ENCODE peak calls at places on chromosomes 5 and 9, in nine cellular contexts. Q is left lung, E is heart right ventricle, Z is uterus, S is pancreas, M is esophagus squamous epithelium, T is stomach, L is astrocyte of the spinal cord, G is cardiac muscle cell. F is an unnamed sample.

GRCh38 chr9:3240651-3241268 is 285.0 kb downstream of the RFX3 start:
- DNase-seq in Q (no peak), E (peak; percentile 43), Z (peak; percentile 40), S (peak; percentile 67), M (no peak), T (peak; percentile 64), L (peak; percentile 61), G (peak; percentile 83), F (peak; percentile 35)

GRCh38 chr5:99349842-99350241 is 421.0 kb upstream of the CHD1 start:
- DNase-seq in Q (no peak), E (no peak), Z (no peak), S (no peak), M (no peak), T (no peak), L (no peak), G (no peak), F (no peak)

GRCh38 chr9:114606597-114607207 is 4.4 kb upstream of the TMEM268 start:
- DNase-seq in Q (no peak), E (peak; percentile 51), Z (no peak), S (peak; percentile 52), M (no peak), T (peak; percentile 64), L (peak; percentile 52), G (peak; percentile 92), F (no peak)

GRCh38 chr5:31656806-31657205 is 17.9 kb downstream of the PDZD2 start:
- DNase-seq in Q (no peak), E (no peak), Z (no peak), S (no peak), M (no peak), T (no peak), L (no peak), G (no peak), F (no peak)

GRCh38 chr5:179153341-179153901 is 93.2 kb downstream of the ZNF354C start:
- DNase-seq in Q (peak; percentile 77), E (no peak), Z (no peak), S (no peak), M (no peak), T (no peak), L (no peak), G (no peak), F (no peak)

GRCh38 chr9:107919263-107919662 is 429.7 kb upstream of the KLF4 start:
- DNase-seq in Q (no peak), E (no peak), Z (no peak), S (no peak), M (no peak), T (no peak), L (no peak), G (no peak), F (no peak)

GRCh38 chr5:172806897-172807672 is 27.0 kb upstream of the ERGIC1 start:
- DNase-seq in Q (peak; percentile 96), E (peak; percentile 92), Z (peak; percentile 86), S (peak; percentile 94), M (peak; percentile 81), T (peak; percentile 93), L (peak; percentile 87), G (peak; percentile 95), F (peak; percentile 68)

GRCh38 chr5:32474201-32474854 is 29.8 kb upstream of the ZFR start:
- DNase-seq in Q (no peak), E (no peak), Z (no peak), S (no peak), M (no peak), T (no peak), L (no peak), G (no peak), F (no peak)

GRCh38 chr5:88897748-88898147 is 14.8 kb upstream of the MEF2C start:
- DNase-seq in Q (no peak), E (no peak), Z (no peak), S (no peak), M (no peak), T (no peak), L (no peak), G (no peak), F (no peak)

GRCh38 chr9:32247173-32247572 is 137.3 kb upstream of the ACO1 start:
- DNase-seq in Q (no peak), E (no peak), Z (no peak), S (no peak), M (no peak), T (no peak), L (no peak), G (no peak), F (no peak)

GRCh38 chr5:161847896-161848510 is at the start of gene GABRA1:
- DNase-seq in Q (peak; percentile 37), E (no peak), Z (no peak), S (no peak), M (no peak), T (no peak), L (no peak), G (peak; percentile 3), F (no peak)

GRCh38 chr5:168114444-168115017 is 176.9 kb upstream of the WWC1 start:
- DNase-seq in Q (no peak), E (peak; percentile 28), Z (no peak), S (peak; percentile 51), M (no peak), T (peak; percentile 76), L (peak; percentile 36), G (peak; percentile 63), F (no peak)

GRCh38 chr5:41841325-41841724 is 28.9 kb downstream of the OXCT1 start:
- DNase-seq in Q (no peak), E (no peak), Z (no peak), S (no peak), M (no peak), T (no peak), L (no peak), G (no peak), F (no peak)

GRCh38 chr9:134326754-134327526 is 685 bp downstream of the RXRA start:
- DNase-seq in Q (peak; percentile 88), E (no peak), Z (no peak), S (peak; percentile 58), M (no peak), T (no peak), L (peak; percentile 48), G (peak; percentile 45), F (no peak)

GRCh38 chr5:120538149-120538548 is 74.0 kb downstream of the PRR16 start:
- DNase-seq in Q (no peak), E (no peak), Z (no peak), S (no peak), M (no peak), T (no peak), L (peak; percentile 80), G (no peak), F (no peak)

DNA sequence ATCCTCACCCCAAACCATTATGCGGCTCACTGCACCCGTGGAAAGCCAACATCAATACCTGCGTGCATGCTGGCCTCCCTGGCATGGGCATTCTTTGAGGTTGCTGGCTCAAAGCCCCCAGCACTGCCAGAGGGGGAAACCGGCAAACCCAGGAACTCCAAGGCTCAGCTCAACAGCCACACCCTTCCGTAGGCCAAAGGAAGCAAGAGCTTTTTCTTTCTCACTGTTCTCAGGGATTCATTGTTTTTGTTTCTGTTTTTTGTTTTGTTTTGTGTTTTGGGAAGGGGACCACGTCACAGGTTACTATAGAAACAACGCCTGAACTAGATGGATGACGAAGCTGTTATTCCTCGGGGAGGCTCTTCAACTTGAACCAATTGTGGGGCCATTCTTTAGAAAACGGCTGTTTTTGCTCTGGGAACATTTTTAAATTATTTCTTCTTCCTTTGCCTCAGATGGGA is 28.3 kb upstream of the OBP2B start:
- DNase-seq in Q (no peak), E (peak; percentile 84), Z (no peak), S (no peak), M (no peak), T (peak; percentile 8), L (peak; percentile 5), G (peak; percentile 59), F (no peak)
- TF ChIP-seq CTCF in Q (no peak), E (no peak), Z (no peak), S (no peak), M (no peak), T (no peak), L (no peak), G (no peak), F (no peak)

DNA sequence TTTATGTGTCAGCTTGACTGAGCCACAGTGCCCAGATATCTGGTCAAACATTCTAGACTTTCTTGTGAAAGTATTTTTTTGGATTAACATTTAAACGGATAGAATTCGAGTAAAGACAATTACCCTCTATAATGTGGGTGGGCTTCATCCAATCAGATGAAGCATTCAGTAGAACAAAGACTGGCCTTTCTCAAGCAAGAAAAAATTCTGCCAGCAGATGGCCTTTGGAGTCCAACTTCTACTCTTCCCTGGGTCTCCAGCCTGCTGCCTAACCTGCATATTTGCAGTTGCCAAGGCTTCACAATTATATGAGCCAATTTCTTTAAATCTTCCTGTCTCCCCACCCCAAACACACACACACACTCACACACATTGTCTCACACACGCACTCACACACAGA is 86.4 kb downstream of the MED10 start:
- DNase-seq in Q (no peak), E (no peak), Z (no peak), S (no peak), M (no peak), T (no peak), L (no peak), G (no peak), F (no peak)
- TF ChIP-seq CTCF in Q (no peak), E (peak; percentile 30), Z (no peak), S (no peak), M (peak; percentile 31), T (no peak), L (no peak), G (no peak), F (peak; percentile 23)

DNA sequence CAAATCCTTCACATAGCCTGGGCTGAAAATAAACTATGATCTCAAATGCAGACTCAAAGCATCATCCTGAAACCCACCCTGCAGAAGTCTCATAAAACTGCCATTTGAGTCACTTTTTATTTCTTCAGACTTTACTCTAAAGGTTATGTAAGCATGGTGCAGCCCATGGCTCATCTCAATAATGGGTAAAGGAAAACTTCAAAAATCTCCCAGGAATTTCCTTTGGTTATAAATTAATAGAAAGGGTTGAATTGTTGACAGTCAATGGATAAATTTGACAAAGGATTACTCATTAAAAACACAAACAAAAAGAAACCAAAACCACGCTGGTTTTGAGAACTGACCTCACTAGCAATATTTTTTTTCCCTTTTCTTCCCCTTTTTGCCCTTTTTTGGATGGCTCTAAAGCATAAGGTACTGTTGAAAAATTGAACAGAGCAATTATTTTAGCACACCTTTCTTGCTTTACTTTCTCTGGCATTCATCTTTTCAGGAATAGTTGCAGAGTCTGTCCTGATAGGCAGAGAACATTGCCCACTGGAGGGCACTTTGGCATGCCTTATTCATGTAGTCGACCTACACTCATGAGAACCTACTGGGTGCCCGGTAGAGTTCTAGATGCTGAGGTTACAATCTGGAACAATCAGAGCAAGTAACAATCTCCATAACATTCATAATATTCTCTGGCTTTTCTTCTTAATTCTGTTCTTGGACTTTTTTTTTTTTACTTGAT is 191.4 kb downstream of the TMEM167A start:
- DNase-seq in Q (no peak), E (no peak), Z (no peak), S (no peak), M (no peak), T (no peak), L (peak; percentile 80), G (no peak), F (no peak)
- TF ChIP-seq CTCF in Q (no peak), E (no peak), Z (no peak), S (no peak), M (no peak), T (no peak), L (no peak), G (no peak), F (no peak)

GRCh38 chr5:72920690-72921089 is 35.2 kb upstream of the FCHO2 start:
- DNase-seq in Q (no peak), E (no peak), Z (no peak), S (no peak), M (no peak), T (no peak), L (peak; percentile 57), G (peak; percentile 44), F (no peak)
- TF ChIP-seq CTCF in Q (peak; percentile 37), E (peak; percentile 54), Z (no peak), S (no peak), M (peak; percentile 57), T (no peak), L (peak; percentile 12), G (peak; percentile 21), F (no peak)

GRCh38 chr5:93252165-93252564 is 328.9 kb downstream of the NR2F1-AS1 start:
- DNase-seq in Q (no peak), E (no peak), Z (peak; percentile 15), S (no peak), M (no peak), T (no peak), L (no peak), G (peak; percentile 11), F (no peak)
- TF ChIP-seq CTCF in Q (no peak), E (no peak), Z (no peak), S (no peak), M (no peak), T (no peak), L (peak; percentile 18), G (no peak), F (no peak)

F was measured in activated B cell treated with CpG ODN at 0.5 μM for 24 hours.